ENCODE peak calls at places on chromosome 16, in five cellular contexts. I, H, B, D and E are unnamed samples.

GRCh38 chr16:81996664-81997529 is 14.4 kb downstream of the SDR42E1 start:
- DNase-seq in I (no peak), H (no peak), B (no peak), D (no peak), E (no peak)

GRCh38 chr16:77273-77806 is 685 bp upstream of the MPG start:
- DNase-seq in I (no peak), H (no peak), B (peak), D (peak), E (peak)

GRCh38 chr16:80198265-80198994 is 342.4 kb upstream of the DYNLRB2 start:
- DNase-seq in I (no peak), H (no peak), B (no peak), D (no peak), E (no peak)

GRCh38 chr16:67801889-67802288 is 4.5 kb downstream of the RANBP10 start:
- DNase-seq in I (no peak), H (no peak), B (no peak), D (no peak), E (no peak)

GRCh38 chr16:73390936-73391335 is 343.0 kb upstream of the ZFHX3 start:
- DNase-seq in I (no peak), H (no peak), B (no peak), D (no peak), E (no peak)

GRCh38 chr16:89202422-89203215 is 2.3 kb upstream of the SLC22A31 start:
- DNase-seq in I (no peak), H (no peak), B (no peak), D (peak), E (no peak)

GRCh38 chr16:69017036-69017783 is 88.2 kb upstream of the HAS3 start:
- DNase-seq in I (no peak), H (no peak), B (no peak), D (no peak), E (no peak)

GRCh38 chr16:69049146-69049545 is 56.3 kb upstream of the HAS3 start:
- DNase-seq in I (no peak), H (no peak), B (no peak), D (no peak), E (no peak)

GRCh38 chr16:54677551-54677950 is 253.1 kb upstream of the IRX5 start:
- DNase-seq in I (no peak), H (no peak), B (no peak), D (no peak), E (no peak)

DNA sequence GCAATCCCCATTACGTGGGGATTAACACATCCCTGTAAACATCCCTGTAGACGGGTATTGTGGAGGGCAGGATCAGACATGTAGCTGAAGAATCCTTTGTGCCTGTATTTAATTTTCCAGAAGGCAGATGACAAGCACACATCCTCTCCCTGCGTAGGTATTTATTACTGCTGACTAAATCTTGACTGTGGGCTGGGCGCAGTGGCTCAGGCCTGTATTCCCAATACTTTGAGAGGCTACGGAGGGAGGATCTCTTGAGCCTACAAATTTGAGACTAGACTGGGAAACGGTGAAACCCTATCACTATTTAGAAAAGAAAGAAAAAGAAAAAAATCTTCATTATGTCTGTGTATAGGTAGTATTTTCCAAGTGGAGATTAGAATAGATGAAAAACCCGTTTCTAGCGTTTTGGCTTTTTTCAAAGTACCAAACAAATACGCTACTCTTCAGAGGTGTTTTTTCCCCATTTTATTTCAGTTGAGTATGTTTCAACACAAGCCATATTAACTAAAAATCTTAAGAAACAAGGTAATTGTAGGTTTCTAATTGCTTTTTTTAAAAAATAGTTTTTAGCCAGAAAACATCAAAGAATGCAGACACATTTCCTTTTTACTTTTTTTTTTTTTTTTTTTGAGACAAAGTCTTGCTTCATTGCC is 1.5 kb upstream of the MARF1 start:
- DNase-seq in I (no peak), H (no peak), B (no peak), D (no peak), E (no peak)
- H3K27ac ChIP-seq in I (no peak), H (no peak), B (no peak), D (no peak), E (no peak)

GRCh38 chr16:66521951-66522771 is 27.8 kb downstream of the TK2 start:
- DNase-seq in I (no peak), H (no peak), B (peak), D (peak), E (peak)

GRCh38 chr16:66525396-66526180 is 24.3 kb downstream of the TK2 start:
- DNase-seq in I (no peak), H (no peak), B (peak), D (no peak), E (no peak)

GRCh38 chr16:66522816-66523590 is 26.9 kb downstream of the TK2 start:
- DNase-seq in I (no peak), H (no peak), B (no peak), D (no peak), E (peak)

GRCh38 chr16:66523861-66524354 is 26.0 kb downstream of the TK2 start:
- DNase-seq in I (no peak), H (no peak), B (no peak), D (no peak), E (no peak)

GRCh38 chr16:66524601-66525164 is 25.2 kb downstream of the TK2 start:
- DNase-seq in I (no peak), H (no peak), B (peak), D (no peak), E (no peak)
- TF ChIP-seq CTCF in I (no peak), H (no peak), B (no peak), D (no peak), E (no peak)

GRCh38 chr16:2966043-2966802 is 2.1 kb downstream of the KREMEN2 start:
- DNase-seq in I (no peak), H (no peak), B (no peak), D (peak), E (no peak)

GRCh38 chr16:2962334-2963073 is 1.6 kb upstream of the KREMEN2 start:
- DNase-seq in I (no peak), H (no peak), B (no peak), D (peak), E (no peak)

GRCh38 chr16:2963611-2964415 is at the start of gene KREMEN2:
- DNase-seq in I (no peak), H (no peak), B (no peak), D (no peak), E (no peak)

GRCh38 chr16:2963074-2963610 is 933 bp upstream of the KREMEN2 start:
- DNase-seq in I (no peak), H (no peak), B (no peak), D (peak), E (no peak)

DNA sequence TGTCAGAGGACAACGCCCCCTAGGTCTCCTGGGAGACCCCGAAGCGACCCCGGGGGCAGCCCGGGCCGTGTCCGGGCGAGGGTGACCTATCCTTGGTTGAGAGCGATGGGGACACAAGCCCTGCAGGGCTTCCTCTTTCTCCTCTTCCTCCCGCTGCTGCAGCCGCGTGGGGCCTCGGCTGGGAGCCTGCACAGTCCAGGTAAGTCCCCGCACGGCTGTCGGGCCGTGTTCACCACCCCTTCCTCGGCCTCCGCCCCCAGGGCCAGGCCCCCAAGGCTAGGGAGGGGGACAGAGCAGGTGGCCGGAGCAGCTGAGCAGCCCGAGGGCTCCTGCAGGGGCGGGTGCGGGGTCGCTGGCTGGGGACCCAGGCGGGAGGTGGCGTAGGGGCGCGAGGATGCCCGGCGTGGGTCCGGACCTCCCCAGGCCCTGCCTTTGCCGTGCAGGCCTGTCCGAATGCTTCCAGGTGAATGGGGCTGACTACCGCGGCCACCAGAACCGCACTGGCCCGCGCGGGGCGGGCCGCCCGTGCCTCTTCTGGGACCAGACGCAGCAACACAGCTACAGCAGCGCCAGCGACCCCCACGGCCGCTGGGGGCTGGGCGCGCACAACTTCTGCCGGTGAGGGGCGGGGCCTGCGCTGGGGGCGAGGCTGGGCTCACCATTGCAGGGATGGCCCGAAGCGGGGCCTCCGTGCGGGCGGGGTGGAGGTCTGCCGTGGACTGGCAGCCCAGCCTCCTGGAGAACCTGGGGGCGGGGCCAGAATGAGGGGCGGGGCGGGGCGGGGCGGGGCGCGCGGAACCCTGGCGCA is 545 bp downstream of the KREMEN2 start:
- DNase-seq in I (no peak), H (no peak), B (no peak), D (peak), E (peak)
- H3K4me3 ChIP-seq in I (peak), H (peak), B (no peak), D (no peak), E (peak)

DNA sequence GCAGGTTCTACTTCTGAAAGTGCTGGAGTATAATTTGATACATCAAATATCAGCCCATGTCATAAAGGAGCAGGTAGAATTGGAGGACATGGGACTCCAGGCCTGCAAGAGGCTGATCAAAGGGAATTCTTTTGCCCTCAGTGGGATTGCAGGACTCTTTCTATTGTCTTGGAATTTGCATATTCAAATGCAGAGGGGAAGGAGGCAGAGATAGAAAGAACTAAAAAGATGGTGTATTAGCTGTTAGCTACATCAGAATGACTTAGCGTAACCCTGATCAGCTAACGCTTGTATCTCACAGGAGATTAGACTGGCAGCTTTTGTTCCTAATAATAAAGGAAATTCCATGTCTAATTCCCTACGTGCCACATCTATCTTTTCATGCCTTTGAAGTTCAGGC is 1014.7 kb upstream of the RBFOX1 start:
- DNase-seq in I (no peak), H (no peak), B (no peak), D (no peak), E (no peak)
- H3K27ac ChIP-seq in I (no peak), H (no peak), B (no peak), D (no peak), E (no peak)

GRCh38 chr16:12458051-12458450 is 345.6 kb downstream of the CPPED1 start:
- DNase-seq in I (no peak), H (no peak), B (no peak), D (no peak), E (no peak)

GRCh38 chr16:12456355-12456754 is 347.3 kb downstream of the CPPED1 start:
- DNase-seq in I (no peak), H (no peak), B (no peak), D (no peak), E (no peak)

GRCh38 chr16:12452549-12452948 is 351.1 kb downstream of the CPPED1 start:
- DNase-seq in I (no peak), H (no peak), B (no peak), D (no peak), E (no peak)

GRCh38 chr16:12453832-12454231 is 349.9 kb downstream of the CPPED1 start:
- DNase-seq in I (no peak), H (no peak), B (no peak), D (no peak), E (no peak)

DNA sequence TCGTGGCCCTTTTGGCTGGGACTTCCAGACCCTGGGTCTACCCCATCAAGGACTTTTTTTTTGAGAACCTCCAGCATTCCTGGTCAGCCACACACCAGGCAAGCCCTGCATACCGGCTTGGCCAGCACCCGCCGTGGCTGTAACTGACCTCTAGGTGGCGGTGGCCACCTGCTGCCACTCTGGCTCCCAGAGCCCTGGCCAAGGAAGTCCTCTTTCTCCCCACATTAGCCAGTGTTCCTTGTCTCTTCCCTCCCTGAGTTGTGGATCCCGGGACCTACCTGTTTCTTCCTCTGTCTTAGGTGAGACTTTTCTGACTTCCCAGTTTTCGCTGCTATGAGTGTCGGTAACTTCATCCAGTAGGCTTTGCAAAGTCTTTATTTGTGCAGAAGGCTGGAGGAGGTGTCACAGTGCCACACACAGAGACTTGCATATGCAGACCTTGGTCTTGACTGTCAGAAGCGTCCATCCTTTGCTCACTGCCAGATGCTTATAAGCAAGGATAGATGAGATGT is 348.3 kb downstream of the CPPED1 start:
- DNase-seq in I (no peak), H (no peak), B (peak), D (peak), E (peak)
- TF ChIP-seq CTCF in I (peak), H (peak), B (peak), D (peak), E (peak)